ENCODE peak calls at places on chromosomes 13 and 19, in four cellular contexts. One of them, this sample, is unnamed.

GRCh38 chr13:51782026-51782710 is 21.8 kb downstream of the DHRS12 start:
- DNase-seq in K562: no peak
- DNase-seq in HCT116: no peak
- DNase-seq in SK-N-SH: no peak
- DNase-seq in this sample: peak

GRCh38 chr19:43584484-43584883 is 8.9 kb downstream of the PINLYP start:
- DNase-seq in K562: no peak
- DNase-seq in HCT116: no peak
- DNase-seq in SK-N-SH: no peak
- DNase-seq in this sample: no peak

GRCh38 chr13:26985285-26985878 is 186.2 kb downstream of the USP12 start:
- DNase-seq in K562: peak
- DNase-seq in HCT116: peak
- DNase-seq in SK-N-SH: peak
- DNase-seq in this sample: peak

GRCh38 chr19:10288662-10289166 is 1.0 kb upstream of the ICAM5 start:
- DNase-seq in K562: peak
- DNase-seq in HCT116: peak
- DNase-seq in SK-N-SH: peak
- DNase-seq in this sample: peak

GRCh38 chr19:18223860-18224524 is 2.2 kb downstream of the PDE4C start:
- DNase-seq in K562: peak
- DNase-seq in HCT116: peak
- DNase-seq in SK-N-SH: peak
- DNase-seq in this sample: peak

GRCh38 chr13:39877134-39877533 is 221.7 kb downstream of the COG6 start:
- DNase-seq in K562: no peak
- DNase-seq in HCT116: no peak
- DNase-seq in SK-N-SH: no peak
- DNase-seq in this sample: no peak

GRCh38 chr19:262125-262524 is 29.1 kb downstream of the PLPP2 start:
- DNase-seq in K562: no peak
- DNase-seq in HCT116: no peak
- DNase-seq in SK-N-SH: peak
- DNase-seq in this sample: no peak

GRCh38 chr19:7492142-7493055 is 3.6 kb upstream of the PEX11G start:
- DNase-seq in K562: no peak
- DNase-seq in HCT116: no peak
- DNase-seq in SK-N-SH: no peak
- DNase-seq in this sample: no peak

GRCh38 chr19:42287017-42287825 is 14.7 kb upstream of the PRR19 start:
- DNase-seq in K562: no peak
- DNase-seq in HCT116: no peak
- DNase-seq in SK-N-SH: no peak
- DNase-seq in this sample: no peak

GRCh38 chr13:51425410-51426042 is 27.3 kb downstream of the INTS6 start:
- DNase-seq in K562: no peak
- DNase-seq in HCT116: no peak
- DNase-seq in SK-N-SH: no peak
- DNase-seq in this sample: no peak

GRCh38 chr13:101325423-101325822 is 90.9 kb downstream of the NALCN start:
- DNase-seq in K562: no peak
- DNase-seq in HCT116: no peak
- DNase-seq in SK-N-SH: no peak
- DNase-seq in this sample: no peak
- TF ChIP-seq ELF1 in K562: no peak
- TF ChIP-seq ELF1 in HCT116: no peak
- TF ChIP-seq ELF1 in SK-N-SH: no peak
- TF ChIP-seq ELF1 in this sample: no peak

DNA sequence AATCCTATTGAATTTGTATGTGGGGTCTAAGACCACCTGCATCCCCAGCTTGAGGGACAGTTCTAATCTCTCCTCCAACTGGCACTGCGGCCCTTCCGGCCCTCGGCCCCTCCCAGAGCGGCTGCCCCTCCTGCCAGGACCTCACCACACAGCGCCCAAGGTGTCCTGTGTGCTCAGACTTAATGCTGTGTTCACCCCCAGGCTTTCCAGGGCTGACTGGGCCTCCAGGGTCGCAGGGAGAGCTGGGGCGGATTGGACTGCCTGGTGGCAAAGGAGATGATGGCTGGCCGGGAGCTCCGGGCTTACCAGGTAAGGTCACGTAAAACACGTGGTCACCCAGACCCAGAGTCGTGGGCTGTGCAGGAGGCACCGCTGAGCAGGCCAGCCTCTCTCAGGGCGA is 69.7 kb downstream of the RAB20 start:
- DNase-seq in K562: no peak
- DNase-seq in HCT116: no peak
- DNase-seq in SK-N-SH: no peak
- DNase-seq in this sample: no peak
- H3K27ac ChIP-seq in K562: no peak
- H3K27ac ChIP-seq in HCT116: no peak
- H3K27ac ChIP-seq in SK-N-SH: no peak
- H3K27ac ChIP-seq in this sample: no peak

DNA sequence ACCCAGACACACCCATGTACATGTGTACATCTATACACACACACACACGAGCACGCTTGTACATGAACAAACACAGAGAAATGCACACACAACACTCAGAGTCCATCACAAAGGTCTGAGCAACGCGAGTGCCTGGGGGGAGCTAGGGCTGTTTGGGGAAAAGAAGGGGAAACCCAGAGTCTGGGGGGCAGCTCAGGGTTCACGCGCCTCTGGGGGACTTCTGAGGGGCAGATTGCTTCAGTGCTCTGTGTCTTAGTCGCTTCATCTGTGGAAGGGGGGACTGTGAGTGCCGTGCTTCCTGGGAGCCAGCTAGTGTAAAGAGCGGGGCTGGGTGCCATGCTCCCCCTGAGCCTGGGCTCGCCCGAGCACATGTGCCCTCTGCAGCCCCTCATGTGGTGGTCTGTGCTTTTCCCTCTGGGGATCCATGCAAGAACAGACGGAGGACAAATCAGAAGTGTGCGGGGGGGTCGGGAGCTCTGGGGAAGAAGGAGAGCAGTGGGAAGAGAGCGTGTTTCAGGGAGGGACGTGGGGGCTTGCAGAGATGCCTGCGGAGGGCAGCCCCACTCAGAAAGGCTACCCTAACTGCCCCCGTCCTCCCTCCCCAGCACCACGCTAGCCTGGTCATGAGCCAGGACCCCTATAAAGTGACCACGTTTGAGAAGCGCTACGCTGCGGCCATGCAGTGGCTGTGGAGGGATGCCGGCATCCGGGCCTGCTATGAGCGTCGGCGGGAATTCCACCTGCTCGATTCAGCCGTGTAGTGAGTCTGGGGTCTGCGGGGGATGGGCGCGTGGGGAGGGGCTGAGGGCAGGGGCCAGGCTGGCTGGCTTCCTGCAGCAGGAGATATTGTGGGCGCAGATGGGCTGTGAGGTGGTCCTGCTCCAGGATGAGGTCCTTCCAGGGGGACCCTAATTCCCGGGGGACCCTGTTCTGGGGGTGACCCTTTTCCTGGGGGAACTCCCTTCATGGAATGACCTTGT is 14.0 kb downstream of the GNA15 start:
- DNase-seq in K562: no peak
- DNase-seq in HCT116: no peak
- DNase-seq in SK-N-SH: no peak
- DNase-seq in this sample: no peak
- TF ChIP-seq ELF1 in K562: no peak
- TF ChIP-seq ELF1 in HCT116: no peak
- TF ChIP-seq ELF1 in SK-N-SH: no peak
- TF ChIP-seq ELF1 in this sample: no peak

GRCh38 chr13:46057251-46058015 is 4.9 kb upstream of the ZC3H13 start:
- DNase-seq in K562: no peak
- DNase-seq in HCT116: no peak
- DNase-seq in SK-N-SH: no peak
- DNase-seq in this sample: no peak

GRCh38 chr13:46052314-46053161 is at the start of gene ZC3H13:
- DNase-seq in K562: peak
- DNase-seq in HCT116: peak
- DNase-seq in SK-N-SH: peak
- DNase-seq in this sample: peak

GRCh38 chr13:46050771-46051170 is 1.8 kb downstream of the ZC3H13 start:
- DNase-seq in K562: no peak
- DNase-seq in HCT116: no peak
- DNase-seq in SK-N-SH: no peak
- DNase-seq in this sample: no peak

GRCh38 chr13:46053162-46054012 is 841 bp upstream of the ZC3H13 start:
- DNase-seq in K562: no peak
- DNase-seq in HCT116: no peak
- DNase-seq in SK-N-SH: peak
- DNase-seq in this sample: no peak

GRCh38 chr13:46051958-46052313 is 610 bp downstream of the ZC3H13 start:
- DNase-seq in K562: no peak
- DNase-seq in HCT116: no peak
- DNase-seq in SK-N-SH: no peak
- DNase-seq in this sample: no peak
- H3K27ac ChIP-seq in K562: peak
- H3K27ac ChIP-seq in HCT116: peak
- H3K27ac ChIP-seq in SK-N-SH: peak
- H3K27ac ChIP-seq in this sample: peak

DNA sequence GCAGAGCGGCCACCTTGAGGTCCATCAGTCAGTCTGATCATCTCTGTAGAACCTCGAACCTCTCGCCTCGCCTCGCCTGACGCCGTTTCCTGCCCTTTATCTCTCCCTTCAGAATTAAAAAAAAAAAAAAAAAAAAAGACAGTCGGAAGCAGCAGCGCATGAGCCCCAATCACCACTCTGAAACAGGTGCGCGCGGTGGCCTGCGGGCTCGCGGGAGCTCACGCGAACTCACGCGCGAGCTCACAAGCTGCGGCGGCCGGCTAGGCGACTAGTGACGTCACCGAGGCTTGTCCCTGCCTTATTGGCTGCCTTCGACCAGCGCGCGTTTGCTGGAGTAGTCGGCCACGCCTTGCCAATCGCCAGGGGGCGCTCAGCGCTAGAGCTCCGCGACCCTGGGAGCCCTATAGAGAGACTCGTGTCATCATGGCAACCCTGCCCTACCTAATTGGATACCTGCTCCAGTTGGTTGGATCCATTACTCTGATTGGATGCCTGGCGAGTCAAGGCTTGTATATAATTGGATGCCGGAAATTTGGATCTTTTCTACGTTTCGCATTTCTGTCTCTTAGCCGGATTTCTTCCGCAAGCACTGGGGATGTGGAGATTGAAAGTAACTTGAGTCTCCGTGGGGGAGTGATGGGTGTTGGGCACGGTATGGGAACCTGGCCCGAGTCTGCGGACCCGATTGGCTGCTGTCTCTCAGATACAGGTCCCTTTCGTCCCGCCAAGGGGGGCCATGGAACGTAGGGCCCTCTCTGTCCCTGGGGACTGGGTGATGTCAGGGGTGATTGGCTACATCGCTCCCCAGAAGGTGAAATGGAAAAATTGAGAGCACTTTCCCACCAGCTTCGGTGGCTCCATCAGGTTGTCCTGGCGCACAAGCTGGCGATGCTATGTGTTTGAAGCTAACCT is 31.6 kb downstream of the SYT3 start:
- DNase-seq in K562: peak
- DNase-seq in HCT116: peak
- DNase-seq in SK-N-SH: peak
- DNase-seq in this sample: peak
- TF ChIP-seq ELF1 in K562: no peak
- TF ChIP-seq ELF1 in HCT116: no peak
- TF ChIP-seq ELF1 in SK-N-SH: no peak
- TF ChIP-seq ELF1 in this sample: no peak

GRCh38 chr19:45958763-45959516 is 14.7 kb downstream of the NOVA2 start:
- DNase-seq in K562: no peak
- DNase-seq in HCT116: no peak
- DNase-seq in SK-N-SH: no peak
- DNase-seq in this sample: no peak

GRCh38 chr19:45960595-45961235 is 12.9 kb downstream of the NOVA2 start:
- DNase-seq in K562: peak
- DNase-seq in HCT116: no peak
- DNase-seq in SK-N-SH: peak
- DNase-seq in this sample: no peak

GRCh38 chr19:45962021-45962420 is 11.6 kb downstream of the NOVA2 start:
- DNase-seq in K562: no peak
- DNase-seq in HCT116: no peak
- DNase-seq in SK-N-SH: no peak
- DNase-seq in this sample: no peak

GRCh38 chr19:45958320-45958719 is 15.3 kb downstream of the NOVA2 start:
- DNase-seq in K562: no peak
- DNase-seq in HCT116: no peak
- DNase-seq in SK-N-SH: no peak
- DNase-seq in this sample: no peak

DNA sequence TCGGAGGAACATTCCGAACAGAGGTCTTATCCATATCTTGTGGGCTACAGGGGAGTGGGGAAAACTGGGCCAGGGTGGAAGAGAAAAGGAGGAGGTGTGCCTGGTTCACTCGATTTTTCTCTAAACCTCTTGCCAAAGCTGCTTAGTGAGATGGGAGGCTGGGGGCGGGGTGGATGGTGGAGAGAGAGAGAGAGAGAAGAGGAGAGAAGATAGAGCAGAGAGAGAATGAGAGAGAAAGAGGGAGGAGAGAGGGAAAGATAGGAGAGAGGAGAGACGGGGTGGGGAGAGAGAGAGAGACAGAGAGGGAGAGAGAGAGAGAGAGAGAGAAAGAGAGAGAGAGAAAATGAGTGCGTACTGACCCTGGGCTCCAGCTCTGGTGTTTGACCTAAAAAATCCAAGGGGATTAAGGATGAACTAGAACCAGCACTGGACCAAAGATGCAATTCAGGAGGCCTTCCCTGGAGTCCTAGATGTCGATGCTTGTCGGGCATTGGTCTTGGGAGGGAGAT is 14.1 kb downstream of the NOVA2 start:
- DNase-seq in K562: no peak
- DNase-seq in HCT116: no peak
- DNase-seq in SK-N-SH: no peak
- DNase-seq in this sample: no peak
- H3K27ac ChIP-seq in K562: no peak
- H3K27ac ChIP-seq in HCT116: no peak
- H3K27ac ChIP-seq in SK-N-SH: no peak
- H3K27ac ChIP-seq in this sample: no peak

GRCh38 chr13:80337011-80337688 is 3.8 kb downstream of the SPRY2 start:
- DNase-seq in K562: no peak
- DNase-seq in HCT116: no peak
- DNase-seq in SK-N-SH: peak
- DNase-seq in this sample: no peak
- TF ChIP-seq ELF1 in K562: no peak
- TF ChIP-seq ELF1 in HCT116: no peak
- TF ChIP-seq ELF1 in SK-N-SH: no peak
- TF ChIP-seq ELF1 in this sample: no peak

GRCh38 chr19:2089001-2089711 is 7.0 kb downstream of the MOB3A start:
- DNase-seq in K562: no peak
- DNase-seq in HCT116: no peak
- DNase-seq in SK-N-SH: peak
- DNase-seq in this sample: no peak
- H3K27ac ChIP-seq in K562: peak
- H3K27ac ChIP-seq in HCT116: peak
- H3K27ac ChIP-seq in SK-N-SH: peak
- H3K27ac ChIP-seq in this sample: peak

GRCh38 chr13:111567637-111568036 is 247.2 kb downstream of the TEX29 start:
- DNase-seq in K562: no peak
- DNase-seq in HCT116: no peak
- DNase-seq in SK-N-SH: no peak
- DNase-seq in this sample: no peak
- TF ChIP-seq ELF1 in K562: no peak
- TF ChIP-seq ELF1 in HCT116: no peak
- TF ChIP-seq ELF1 in SK-N-SH: no peak
- TF ChIP-seq ELF1 in this sample: no peak